ENCODE peak calls at places on chromosomes 1 and 21, in five cellular contexts. One of them, this sample, is unnamed.

GRCh38 chr1:157369808-157370521 is 182.3 kb downstream of the FCRL5 start:
- DNase-seq in EH: peak; percentile 55
- DNase-seq in stimulated activated CD8-positive, alpha-beta memory T cell treated with anti-CD3 and anti-CD28 coated beads, Interleukin-15, amount 100 ng/mL, for 4 hours: no peak
- DNase-seq in RWPE1: peak; percentile 32
- DNase-seq in NCI-H1092 treated with DMSO at 0.1 percent for 48 hours: peak; percentile 42
- DNase-seq in this sample: no peak

GRCh38 chr1:93004566-93005251 is 43.4 kb upstream of the DIPK1A start:
- DNase-seq in EH: no peak
- DNase-seq in stimulated activated CD8-positive, alpha-beta memory T cell treated with anti-CD3 and anti-CD28 coated beads, Interleukin-15, amount 100 ng/mL, for 4 hours: no peak
- DNase-seq in RWPE1: no peak
- DNase-seq in NCI-H1092 treated with DMSO at 0.1 percent for 48 hours: no peak
- DNase-seq in this sample: no peak

GRCh38 chr1:52111492-52111891 is 30.4 kb upstream of the ZFYVE9 start:
- DNase-seq in EH: no peak
- DNase-seq in stimulated activated CD8-positive, alpha-beta memory T cell treated with anti-CD3 and anti-CD28 coated beads, Interleukin-15, amount 100 ng/mL, for 4 hours: no peak
- DNase-seq in RWPE1: no peak
- DNase-seq in NCI-H1092 treated with DMSO at 0.1 percent for 48 hours: no peak
- DNase-seq in this sample: no peak

GRCh38 chr1:218421531-218421930 is 76.4 kb downstream of the TGFB2 start:
- DNase-seq in EH: peak; percentile 63
- DNase-seq in stimulated activated CD8-positive, alpha-beta memory T cell treated with anti-CD3 and anti-CD28 coated beads, Interleukin-15, amount 100 ng/mL, for 4 hours: no peak
- DNase-seq in RWPE1: no peak
- DNase-seq in NCI-H1092 treated with DMSO at 0.1 percent for 48 hours: no peak
- DNase-seq in this sample: no peak

GRCh38 chr1:211332036-211332616 is 5.5 kb downstream of the TRAF5 start:
- DNase-seq in EH: no peak
- DNase-seq in stimulated activated CD8-positive, alpha-beta memory T cell treated with anti-CD3 and anti-CD28 coated beads, Interleukin-15, amount 100 ng/mL, for 4 hours: no peak
- DNase-seq in RWPE1: no peak
- DNase-seq in NCI-H1092 treated with DMSO at 0.1 percent for 48 hours: no peak
- DNase-seq in this sample: no peak

GRCh38 chr1:212450331-212450881 is 17.7 kb downstream of the NENF start:
- DNase-seq in EH: no peak
- DNase-seq in stimulated activated CD8-positive, alpha-beta memory T cell treated with anti-CD3 and anti-CD28 coated beads, Interleukin-15, amount 100 ng/mL, for 4 hours: no peak
- DNase-seq in RWPE1: no peak
- DNase-seq in NCI-H1092 treated with DMSO at 0.1 percent for 48 hours: no peak
- DNase-seq in this sample: no peak

GRCh38 chr1:85611856-85612255 is 31.3 kb downstream of the CCN1 start:
- DNase-seq in EH: peak; percentile 100
- DNase-seq in stimulated activated CD8-positive, alpha-beta memory T cell treated with anti-CD3 and anti-CD28 coated beads, Interleukin-15, amount 100 ng/mL, for 4 hours: no peak
- DNase-seq in RWPE1: peak; percentile 95
- DNase-seq in NCI-H1092 treated with DMSO at 0.1 percent for 48 hours: no peak
- DNase-seq in this sample: no peak

GRCh38 chr1:231934797-231935196 is 308.2 kb downstream of the DISC1 start:
- DNase-seq in EH: peak; percentile 44
- DNase-seq in stimulated activated CD8-positive, alpha-beta memory T cell treated with anti-CD3 and anti-CD28 coated beads, Interleukin-15, amount 100 ng/mL, for 4 hours: no peak
- DNase-seq in RWPE1: peak; percentile 20
- DNase-seq in NCI-H1092 treated with DMSO at 0.1 percent for 48 hours: peak; percentile 97
- DNase-seq in this sample: no peak

GRCh38 chr1:67683736-67684525 is 1.1 kb upstream of the GADD45A start:
- DNase-seq in EH: peak; percentile 34
- DNase-seq in stimulated activated CD8-positive, alpha-beta memory T cell treated with anti-CD3 and anti-CD28 coated beads, Interleukin-15, amount 100 ng/mL, for 4 hours: peak; percentile 23
- DNase-seq in RWPE1: peak; percentile 20
- DNase-seq in NCI-H1092 treated with DMSO at 0.1 percent for 48 hours: peak; percentile 29
- DNase-seq in this sample: no peak

GRCh38 chr1:207031632-207032258 is 811 bp downstream of the C1orf116 start:
- DNase-seq in EH: no peak
- DNase-seq in stimulated activated CD8-positive, alpha-beta memory T cell treated with anti-CD3 and anti-CD28 coated beads, Interleukin-15, amount 100 ng/mL, for 4 hours: no peak
- DNase-seq in RWPE1: no peak
- DNase-seq in NCI-H1092 treated with DMSO at 0.1 percent for 48 hours: peak; percentile 6
- DNase-seq in this sample: no peak

GRCh38 chr1:169860187-169860586 is 33.5 kb downstream of the SCYL3 start:
- DNase-seq in EH: no peak
- DNase-seq in stimulated activated CD8-positive, alpha-beta memory T cell treated with anti-CD3 and anti-CD28 coated beads, Interleukin-15, amount 100 ng/mL, for 4 hours: no peak
- DNase-seq in RWPE1: no peak
- DNase-seq in NCI-H1092 treated with DMSO at 0.1 percent for 48 hours: no peak
- DNase-seq in this sample: no peak

GRCh38 chr1:227891955-227892871 is 55.5 kb downstream of the WNT9A start:
- DNase-seq in EH: peak; percentile 62
- DNase-seq in stimulated activated CD8-positive, alpha-beta memory T cell treated with anti-CD3 and anti-CD28 coated beads, Interleukin-15, amount 100 ng/mL, for 4 hours: no peak
- DNase-seq in RWPE1: no peak
- DNase-seq in NCI-H1092 treated with DMSO at 0.1 percent for 48 hours: no peak
- DNase-seq in this sample: no peak

GRCh38 chr21:31092867-31093266 is 54.6 kb upstream of the KRTAP19-8 start:
- DNase-seq in EH: no peak
- DNase-seq in stimulated activated CD8-positive, alpha-beta memory T cell treated with anti-CD3 and anti-CD28 coated beads, Interleukin-15, amount 100 ng/mL, for 4 hours: no peak
- DNase-seq in RWPE1: no peak
- DNase-seq in NCI-H1092 treated with DMSO at 0.1 percent for 48 hours: no peak
- DNase-seq in this sample: no peak

GRCh38 chr1:151058682-151059341 is 610 bp downstream of the CDC42SE1 start:
- DNase-seq in EH: no peak
- DNase-seq in stimulated activated CD8-positive, alpha-beta memory T cell treated with anti-CD3 and anti-CD28 coated beads, Interleukin-15, amount 100 ng/mL, for 4 hours: no peak
- DNase-seq in RWPE1: peak; percentile 88
- DNase-seq in NCI-H1092 treated with DMSO at 0.1 percent for 48 hours: peak; percentile 71
- DNase-seq in this sample: no peak

GRCh38 chr1:164382384-164382783 is 176.6 kb upstream of the PBX1 start:
- DNase-seq in EH: no peak
- DNase-seq in stimulated activated CD8-positive, alpha-beta memory T cell treated with anti-CD3 and anti-CD28 coated beads, Interleukin-15, amount 100 ng/mL, for 4 hours: no peak
- DNase-seq in RWPE1: no peak
- DNase-seq in NCI-H1092 treated with DMSO at 0.1 percent for 48 hours: no peak
- DNase-seq in this sample: peak; percentile 18

GRCh38 chr1:67126111-67126746 is 8.5 kb downstream of the C1orf141 start:
- DNase-seq in EH: peak; percentile 36
- DNase-seq in stimulated activated CD8-positive, alpha-beta memory T cell treated with anti-CD3 and anti-CD28 coated beads, Interleukin-15, amount 100 ng/mL, for 4 hours: no peak
- DNase-seq in RWPE1: peak; percentile 44
- DNase-seq in NCI-H1092 treated with DMSO at 0.1 percent for 48 hours: no peak
- DNase-seq in this sample: no peak

GRCh38 chr1:169574336-169574735 is 11.9 kb downstream of the F5 start:
- DNase-seq in EH: no peak
- DNase-seq in stimulated activated CD8-positive, alpha-beta memory T cell treated with anti-CD3 and anti-CD28 coated beads, Interleukin-15, amount 100 ng/mL, for 4 hours: no peak
- DNase-seq in RWPE1: no peak
- DNase-seq in NCI-H1092 treated with DMSO at 0.1 percent for 48 hours: no peak
- DNase-seq in this sample: peak; percentile 14

GRCh38 chr1:225762444-225762843 is 15.2 kb upstream of the SRP9 start:
- DNase-seq in EH: no peak
- DNase-seq in stimulated activated CD8-positive, alpha-beta memory T cell treated with anti-CD3 and anti-CD28 coated beads, Interleukin-15, amount 100 ng/mL, for 4 hours: no peak
- DNase-seq in RWPE1: no peak
- DNase-seq in NCI-H1092 treated with DMSO at 0.1 percent for 48 hours: no peak
- DNase-seq in this sample: no peak

GRCh38 chr1:17852383-17852782 is 97.2 kb downstream of the ACTL8 start:
- DNase-seq in EH: no peak
- DNase-seq in stimulated activated CD8-positive, alpha-beta memory T cell treated with anti-CD3 and anti-CD28 coated beads, Interleukin-15, amount 100 ng/mL, for 4 hours: no peak
- DNase-seq in RWPE1: no peak
- DNase-seq in NCI-H1092 treated with DMSO at 0.1 percent for 48 hours: peak; percentile 44
- DNase-seq in this sample: no peak

GRCh38 chr1:118117521-118117920 is 67.5 kb downstream of the SPAG17 start:
- DNase-seq in EH: no peak
- DNase-seq in stimulated activated CD8-positive, alpha-beta memory T cell treated with anti-CD3 and anti-CD28 coated beads, Interleukin-15, amount 100 ng/mL, for 4 hours: no peak
- DNase-seq in RWPE1: no peak
- DNase-seq in NCI-H1092 treated with DMSO at 0.1 percent for 48 hours: no peak
- DNase-seq in this sample: no peak

GRCh38 chr1:38579056-38579455 is 280.5 kb downstream of the RRAGC start:
- DNase-seq in EH: no peak
- DNase-seq in stimulated activated CD8-positive, alpha-beta memory T cell treated with anti-CD3 and anti-CD28 coated beads, Interleukin-15, amount 100 ng/mL, for 4 hours: no peak
- DNase-seq in RWPE1: no peak
- DNase-seq in NCI-H1092 treated with DMSO at 0.1 percent for 48 hours: no peak
- DNase-seq in this sample: no peak

GRCh38 chr1:7149080-7149838 is 364.0 kb downstream of the CAMTA1 start:
- DNase-seq in EH: peak; percentile 41
- DNase-seq in stimulated activated CD8-positive, alpha-beta memory T cell treated with anti-CD3 and anti-CD28 coated beads, Interleukin-15, amount 100 ng/mL, for 4 hours: no peak
- DNase-seq in RWPE1: peak; percentile 5
- DNase-seq in NCI-H1092 treated with DMSO at 0.1 percent for 48 hours: no peak
- DNase-seq in this sample: peak; percentile 78

GRCh38 chr1:29105822-29106221 is 17.9 kb downstream of the TMEM200B start:
- DNase-seq in EH: peak; percentile 13
- DNase-seq in stimulated activated CD8-positive, alpha-beta memory T cell treated with anti-CD3 and anti-CD28 coated beads, Interleukin-15, amount 100 ng/mL, for 4 hours: no peak
- DNase-seq in RWPE1: no peak
- DNase-seq in NCI-H1092 treated with DMSO at 0.1 percent for 48 hours: no peak
- DNase-seq in this sample: no peak

GRCh38 chr1:236289492-236290131 is 7.9 kb upstream of the ERO1B start:
- DNase-seq in EH: no peak
- DNase-seq in stimulated activated CD8-positive, alpha-beta memory T cell treated with anti-CD3 and anti-CD28 coated beads, Interleukin-15, amount 100 ng/mL, for 4 hours: no peak
- DNase-seq in RWPE1: no peak
- DNase-seq in NCI-H1092 treated with DMSO at 0.1 percent for 48 hours: peak; percentile 28
- DNase-seq in this sample: no peak

GRCh38 chr1:183218981-183219621 is 33.0 kb downstream of the LAMC2 start:
- DNase-seq in EH: peak; percentile 32
- DNase-seq in stimulated activated CD8-positive, alpha-beta memory T cell treated with anti-CD3 and anti-CD28 coated beads, Interleukin-15, amount 100 ng/mL, for 4 hours: no peak
- DNase-seq in RWPE1: no peak
- DNase-seq in NCI-H1092 treated with DMSO at 0.1 percent for 48 hours: peak; percentile 80
- DNase-seq in this sample: no peak

GRCh38 chr1:30368841-30369240 is 354.5 kb downstream of the MATN1 start:
- DNase-seq in EH: no peak
- DNase-seq in stimulated activated CD8-positive, alpha-beta memory T cell treated with anti-CD3 and anti-CD28 coated beads, Interleukin-15, amount 100 ng/mL, for 4 hours: no peak
- DNase-seq in RWPE1: no peak
- DNase-seq in NCI-H1092 treated with DMSO at 0.1 percent for 48 hours: no peak
- DNase-seq in this sample: no peak

GRCh38 chr1:238582816-238583215 is 692.1 kb upstream of the ZP4 start:
- DNase-seq in EH: no peak
- DNase-seq in stimulated activated CD8-positive, alpha-beta memory T cell treated with anti-CD3 and anti-CD28 coated beads, Interleukin-15, amount 100 ng/mL, for 4 hours: no peak
- DNase-seq in RWPE1: no peak
- DNase-seq in NCI-H1092 treated with DMSO at 0.1 percent for 48 hours: no peak
- DNase-seq in this sample: no peak

GRCh38 chr1:165403835-165404482 is 41.0 kb downstream of the RXRG start:
- DNase-seq in EH: peak; percentile 4
- DNase-seq in stimulated activated CD8-positive, alpha-beta memory T cell treated with anti-CD3 and anti-CD28 coated beads, Interleukin-15, amount 100 ng/mL, for 4 hours: no peak
- DNase-seq in RWPE1: peak; percentile 50
- DNase-seq in NCI-H1092 treated with DMSO at 0.1 percent for 48 hours: peak; percentile 41
- DNase-seq in this sample: no peak

GRCh38 chr1:81543764-81544163 is 257.0 kb upstream of the ADGRL2 start:
- DNase-seq in EH: no peak
- DNase-seq in stimulated activated CD8-positive, alpha-beta memory T cell treated with anti-CD3 and anti-CD28 coated beads, Interleukin-15, amount 100 ng/mL, for 4 hours: no peak
- DNase-seq in RWPE1: no peak
- DNase-seq in NCI-H1092 treated with DMSO at 0.1 percent for 48 hours: no peak
- DNase-seq in this sample: no peak

GRCh38 chr1:57142999-57143398 is 177.2 kb upstream of the C8B start:
- DNase-seq in EH: peak; percentile 16
- DNase-seq in stimulated activated CD8-positive, alpha-beta memory T cell treated with anti-CD3 and anti-CD28 coated beads, Interleukin-15, amount 100 ng/mL, for 4 hours: no peak
- DNase-seq in RWPE1: no peak
- DNase-seq in NCI-H1092 treated with DMSO at 0.1 percent for 48 hours: no peak
- DNase-seq in this sample: no peak

GRCh38 chr21:21971384-21971783 is 973.2 kb downstream of the NCAM2 start:
- DNase-seq in EH: no peak
- DNase-seq in stimulated activated CD8-positive, alpha-beta memory T cell treated with anti-CD3 and anti-CD28 coated beads, Interleukin-15, amount 100 ng/mL, for 4 hours: no peak
- DNase-seq in RWPE1: no peak
- DNase-seq in NCI-H1092 treated with DMSO at 0.1 percent for 48 hours: no peak
- DNase-seq in this sample: no peak

GRCh38 chr1:88729297-88729696 is 45.2 kb downstream of the PKN2 start:
- DNase-seq in EH: no peak
- DNase-seq in stimulated activated CD8-positive, alpha-beta memory T cell treated with anti-CD3 and anti-CD28 coated beads, Interleukin-15, amount 100 ng/mL, for 4 hours: no peak
- DNase-seq in RWPE1: no peak
- DNase-seq in NCI-H1092 treated with DMSO at 0.1 percent for 48 hours: no peak
- DNase-seq in this sample: no peak

GRCh38 chr1:222224576-222224975 is 323.3 kb downstream of the HHIPL2 start:
- DNase-seq in EH: peak; percentile 52
- DNase-seq in stimulated activated CD8-positive, alpha-beta memory T cell treated with anti-CD3 and anti-CD28 coated beads, Interleukin-15, amount 100 ng/mL, for 4 hours: no peak
- DNase-seq in RWPE1: no peak
- DNase-seq in NCI-H1092 treated with DMSO at 0.1 percent for 48 hours: no peak
- DNase-seq in this sample: no peak